ENCODE peak calls at places on chromosomes 4 and X, in four cellular contexts. V, L, S and T are unnamed samples.

GRCh38 chr4:186326391-186326790 is 60.4 kb downstream of the F11 start:
- DNase-seq in L (no peak), S (no peak), V (no peak), T (no peak)

GRCh38 chrX:57929373-57929772 is 19.1 kb upstream of the ZXDA start:
- DNase-seq in S (peak; percentile 51), L (no peak), V (no peak), T (no peak)

GRCh38 chrX:118702741-118703140 is 24.7 kb upstream of the IL13RA1 start:
- DNase-seq in L (no peak), S (no peak), V (no peak), T (no peak)

GRCh38 chr4:4801013-4801412 is 58.5 kb upstream of the MSX1 start:
- DNase-seq in S (peak; percentile 15), V (no peak), L (no peak), T (no peak)

GRCh38 chr4:100428051-100428450 is 89.8 kb downstream of the EMCN start:
- DNase-seq in V (no peak), L (no peak), S (peak; percentile 82), T (no peak)

GRCh38 chr4:137213372-137214173 is 318.7 kb downstream of the PCDH18 start:
- DNase-seq in V (no peak), S (no peak), L (no peak), T (no peak)

GRCh38 chr4:167219090-167219489 is 15.2 kb downstream of the SPOCK3 start:
- DNase-seq in V (no peak), L (no peak), S (no peak), T (no peak)

GRCh38 chr4:134551348-134551747 is 349.8 kb upstream of the PABPC4L start:
- DNase-seq in L (no peak), S (no peak), V (no peak), T (no peak)

GRCh38 chrX:20118065-20118824 is 1.5 kb upstream of the MAP7D2 start:
- DNase-seq in S (no peak), L (no peak), V (no peak), T (no peak)

GRCh38 chr4:99715286-99715685 is 57.7 kb upstream of the C4orf54 start:
- DNase-seq in V (no peak), S (no peak), L (no peak), T (no peak)

GRCh38 chr4:143296397-143297067 is 40.1 kb upstream of the GAB1 start:
- DNase-seq in S (no peak), V (no peak), L (no peak), T (no peak)

GRCh38 chr4:55291227-55291629 is 54.8 kb upstream of the SRD5A3 start:
- DNase-seq in L (no peak), S (peak; percentile 48), V (no peak), T (no peak)

GRCh38 chr4:174332741-174333493 is 49.2 kb downstream of the CEP44 start:
- DNase-seq in L (no peak), S (peak; percentile 54), V (no peak), T (no peak)

GRCh38 chr4:101229116-101229515 is 118.2 kb downstream of the PPP3CA start:
- DNase-seq in V (no peak), L (no peak), S (peak; percentile 50), T (no peak)

GRCh38 chrX:150574824-150575409 is 6.5 kb downstream of the MTM1 start:
- DNase-seq in L (peak; percentile 19), S (no peak), V (no peak), T (no peak)

DNA sequence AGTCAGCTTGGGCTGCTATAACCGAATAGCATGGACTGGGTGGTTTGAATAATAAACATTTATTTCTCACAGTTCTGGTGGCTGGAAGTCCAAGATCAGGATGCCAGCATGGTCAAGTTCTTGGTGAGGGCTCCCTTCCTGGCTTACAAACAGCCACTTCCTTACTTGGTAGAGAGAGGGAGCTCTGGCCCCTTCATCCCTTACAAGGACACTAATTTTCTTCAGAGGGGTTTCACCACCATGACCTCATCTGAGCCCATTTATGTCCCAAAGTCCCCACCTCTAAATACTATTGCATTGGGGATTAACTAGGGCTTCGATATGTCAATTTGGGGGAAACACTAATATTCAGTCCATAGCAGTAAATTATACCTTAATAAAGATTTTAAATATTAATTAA is 61.8 kb downstream of the CLNK start:
- DNase-seq in S (peak; percentile 39), L (peak; percentile 45), V (no peak), T (no peak)
- TF ChIP-seq CTCF in S (peak; percentile 54), L (peak; percentile 57), V (no peak), T (peak; percentile 28)

DNA sequence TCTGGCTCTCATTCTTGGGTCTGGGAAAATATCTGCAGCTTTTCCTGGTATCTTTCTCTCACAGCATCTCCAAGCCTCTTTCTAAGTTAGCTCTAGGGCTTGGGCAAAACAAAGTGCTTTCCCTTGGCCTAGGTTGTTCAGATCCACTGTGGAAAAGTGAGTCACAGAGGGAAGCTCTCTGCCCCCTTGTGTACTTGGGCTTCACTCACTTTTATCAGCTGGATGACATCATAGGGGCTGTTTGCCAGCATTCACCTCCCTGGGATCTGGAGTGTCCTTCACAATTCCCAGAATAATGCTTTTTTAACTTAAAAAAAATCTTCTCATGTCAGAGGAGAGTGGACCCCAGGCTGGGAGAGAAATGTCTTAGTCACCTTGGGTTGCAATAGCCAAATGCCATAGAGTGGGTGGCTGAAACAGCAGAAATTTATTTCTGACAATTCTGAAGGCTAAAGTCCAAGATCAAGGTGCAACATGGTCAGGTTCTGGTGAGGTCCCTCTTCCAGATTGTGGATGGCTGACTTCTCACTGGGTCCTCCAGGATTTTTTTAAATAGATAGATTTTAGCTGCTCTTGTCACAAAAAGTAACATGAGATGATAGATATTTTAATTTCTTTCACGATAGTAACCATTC is 247.8 kb downstream of the SH2D1A start:
- DNase-seq in S (no peak), L (no peak), V (no peak), T (no peak)
- TF ChIP-seq CTCF in S (no peak), L (no peak), V (no peak), T (no peak)

GRCh38 chr4:107380190-107380589 is 339.8 kb downstream of the PAPSS1 start:
- DNase-seq in V (no peak), L (no peak), S (no peak), T (no peak)
- TF ChIP-seq CTCF in V (no peak), L (no peak), S (no peak), T (no peak)

GRCh38 chr4:139018501-139018900 is 2.9 kb downstream of the NOCT start:
- DNase-seq in S (no peak), V (no peak), L (no peak), T (no peak)

GRCh38 chr4:139014391-139015268 is 951 bp upstream of the NOCT start:
- DNase-seq in V (no peak), L (peak; percentile 30), S (peak; percentile 97), T (no peak)

GRCh38 chr4:139015948-139016451 is 419 bp downstream of the NOCT start:
- DNase-seq in V (no peak), L (peak; percentile 58), S (no peak), T (no peak)

GRCh38 chr4:139017861-139018260 is 2.3 kb downstream of the NOCT start:
- DNase-seq in S (peak; percentile 49), L (no peak), V (no peak), T (no peak)

GRCh38 chr4:139015269-139015947 is at the start of gene NOCT:
- DNase-seq in S (peak; percentile 95), V (peak; percentile 91), L (peak; percentile 96), T (peak; percentile 79)
- TF ChIP-seq CTCF in S (no peak), V (no peak), L (peak; percentile 6), T (peak; percentile 16)

DNA sequence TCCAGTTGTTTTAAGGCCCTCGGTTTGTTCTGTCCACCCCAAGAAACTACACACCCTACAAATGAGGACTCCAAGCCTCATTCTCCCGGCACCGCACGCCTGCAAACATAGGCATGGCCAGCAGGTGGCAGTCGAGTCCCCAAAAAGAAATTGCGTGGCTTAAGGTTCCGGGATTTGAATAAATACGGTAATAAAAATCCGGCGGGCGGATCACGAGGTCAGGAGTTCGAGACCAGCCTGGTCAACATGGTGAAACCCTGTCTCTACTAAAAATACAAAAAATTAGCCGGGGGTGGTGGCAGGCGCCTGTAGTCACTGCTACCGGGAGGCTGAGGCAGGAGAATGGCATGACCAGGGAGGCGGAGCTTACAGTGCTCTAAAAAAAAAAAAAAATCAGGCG is 21.8 kb upstream of the CSF2RA start:
- DNase-seq in S (peak; percentile 41), L (peak; percentile 77), V (peak; percentile 88), T (peak; percentile 86)
- TF ChIP-seq CTCF in S (peak; percentile 54), L (peak; percentile 95), V (peak; percentile 90), T (peak; percentile 94)